ENCODE peak calls at places on chromosomes 6 and 20, in eight cellular contexts. T, A, H, Z, M, Y, U and B are unnamed samples.

GRCh38 chr20:21640556-21640955 is 64.9 kb upstream of the PAX1 start:
- DNase-seq in Z (peak; percentile 61), A (no peak), M (peak; percentile 69), Y (no peak), H (no peak), T (peak; percentile 52), U (no peak), B (no peak)

GRCh38 chr6:52964318-52964717 is 30.8 kb downstream of the GSTA4 start:
- DNase-seq in H (no peak), Y (no peak), U (no peak), Z (no peak), T (no peak), A (no peak), M (no peak), B (no peak)

GRCh38 chr6:21375206-21375605 is 218.3 kb upstream of the SOX4 start:
- DNase-seq in M (no peak), T (no peak), U (no peak), H (no peak), A (no peak), Z (no peak), Y (no peak), B (no peak)

GRCh38 chr6:50927816-50928215 is 109.1 kb downstream of the TFAP2B start:
- DNase-seq in H (no peak), M (no peak), U (no peak), Y (peak; percentile 52), A (no peak), Z (no peak), T (no peak), B (no peak)

GRCh38 chr6:119096683-119097310 is 18.3 kb upstream of the FAM184A start:
- DNase-seq in Z (no peak), A (peak; percentile 61), H (peak; percentile 89), T (peak; percentile 44), U (peak; percentile 77), M (no peak), Y (peak; percentile 34), B (peak; percentile 90)

GRCh38 chr20:23585808-23586734 is 17.8 kb upstream of the CST9L start:
- DNase-seq in Y (no peak), A (no peak), Z (peak; percentile 37), U (no peak), T (peak; percentile 34), H (no peak), M (no peak), B (no peak)

GRCh38 chr20:44450279-44450937 is 25.3 kb upstream of the TTPAL start:
- DNase-seq in U (no peak), H (no peak), T (no peak), M (no peak), Z (no peak), A (peak; percentile 58), Y (no peak), B (no peak)

GRCh38 chr6:27294409-27294808 is 17.7 kb downstream of the POM121L2 start:
- DNase-seq in Y (no peak), A (no peak), M (no peak), T (no peak), H (no peak), Z (no peak), U (no peak), B (no peak)

GRCh38 chr6:33957391-33958207 is 153.8 kb upstream of the MLN start:
- DNase-seq in Z (no peak), M (no peak), T (no peak), H (no peak), A (no peak), U (no peak), Y (no peak), B (no peak)

GRCh38 chr6:20692023-20692422 is 157.8 kb downstream of the CDKAL1 start:
- DNase-seq in A (peak; percentile 56), Z (no peak), M (no peak), Y (no peak), U (no peak), T (no peak), H (no peak), B (no peak)

GRCh38 chr20:22503577-22503976 is 80.8 kb downstream of the FOXA2 start:
- DNase-seq in Y (no peak), A (no peak), Z (no peak), M (no peak), U (no peak), T (no peak), H (no peak), B (no peak)

GRCh38 chr6:37501632-37502466 is 2.2 kb upstream of the CCDC167 start:
- DNase-seq in M (no peak), U (no peak), Z (no peak), H (no peak), A (no peak), Y (no peak), T (no peak), B (no peak)

GRCh38 chr20:41616228-41616627 is 1.9 kb downstream of the CHD6 start:
- DNase-seq in T (no peak), H (no peak), Y (no peak), A (peak; percentile 31), Z (no peak), U (no peak), M (no peak), B (no peak)

GRCh38 chr20:51594206-51594998 is 51.9 kb upstream of the NFATC2 start:
- DNase-seq in H (no peak), Y (no peak), A (no peak), T (no peak), Z (no peak), U (no peak), M (no peak), B (peak; percentile 33)

DNA sequence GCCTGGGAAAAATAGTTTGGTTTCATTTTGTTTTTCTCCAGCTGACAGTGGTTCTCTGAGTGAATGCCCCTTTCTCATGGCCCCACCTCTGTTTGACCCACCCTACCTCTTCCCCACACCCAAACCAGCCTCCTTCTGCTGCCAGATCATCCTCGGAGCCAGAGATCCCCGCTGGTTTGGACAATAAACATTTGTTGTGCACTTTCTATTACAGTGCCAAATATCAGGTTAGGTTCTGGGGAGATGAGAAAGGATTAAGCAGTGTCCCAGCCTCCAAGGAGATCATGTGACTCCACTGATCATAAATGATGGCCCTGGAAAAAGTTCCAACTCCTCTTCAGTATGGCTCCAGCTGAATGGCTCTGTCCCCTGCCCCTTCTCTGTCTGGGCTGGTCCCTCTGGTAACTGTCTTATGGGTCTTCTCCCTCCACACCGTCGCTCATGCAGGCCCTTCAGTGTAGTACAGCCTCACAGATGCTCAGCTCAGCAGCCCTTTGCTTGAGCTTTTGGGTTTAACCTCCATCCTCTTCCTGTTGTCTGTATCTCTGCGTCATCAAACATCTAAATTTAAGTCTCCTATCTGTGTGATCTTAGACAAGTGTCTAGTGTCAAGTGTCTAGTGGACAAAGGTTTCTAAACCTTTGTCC is 17.1 kb upstream of the SERPINB1 start:
- DNase-seq in Z (no peak), M (no peak), T (no peak), H (no peak), U (no peak), Y (no peak), A (no peak), B (no peak)
- H3K9me3 ChIP-seq in Z (no peaks in the 10 kb centered on the region), M (no peaks in the 10 kb centered on the region), T (no peaks in the 10 kb centered on the region), H (no peaks in the 10 kb centered on the region), U (no peaks in the 10 kb centered on the region), Y (no peaks in the 10 kb centered on the region), A (no peaks in the 10 kb centered on the region), B (no peaks in the 10 kb centered on the region)

GRCh38 chr20:50295762-50296449 is 105.3 kb downstream of the CEBPB start:
- DNase-seq in U (peak; percentile 65), T (no peak), M (no peak), H (peak; percentile 72), Y (no peak), A (no peak), Z (no peak), B (no peak)

GRCh38 chr20:50297498-50298348 is 107.1 kb downstream of the CEBPB start:
- DNase-seq in U (peak; percentile 51), T (no peak), H (peak; percentile 62), Y (no peak), A (no peak), M (no peak), Z (no peak), B (no peak)

GRCh38 chr20:50298554-50299324 is 108.1 kb downstream of the CEBPB start:
- DNase-seq in U (peak; percentile 17), M (no peak), Z (no peak), Y (no peak), H (peak; percentile 26), A (no peak), T (no peak), B (peak; percentile 50)

GRCh38 chr20:50295345-50295744 is 104.7 kb downstream of the CEBPB start:
- DNase-seq in T (no peak), H (no peak), A (no peak), Z (no peak), M (no peak), Y (no peak), U (no peak), B (no peak)

DNA sequence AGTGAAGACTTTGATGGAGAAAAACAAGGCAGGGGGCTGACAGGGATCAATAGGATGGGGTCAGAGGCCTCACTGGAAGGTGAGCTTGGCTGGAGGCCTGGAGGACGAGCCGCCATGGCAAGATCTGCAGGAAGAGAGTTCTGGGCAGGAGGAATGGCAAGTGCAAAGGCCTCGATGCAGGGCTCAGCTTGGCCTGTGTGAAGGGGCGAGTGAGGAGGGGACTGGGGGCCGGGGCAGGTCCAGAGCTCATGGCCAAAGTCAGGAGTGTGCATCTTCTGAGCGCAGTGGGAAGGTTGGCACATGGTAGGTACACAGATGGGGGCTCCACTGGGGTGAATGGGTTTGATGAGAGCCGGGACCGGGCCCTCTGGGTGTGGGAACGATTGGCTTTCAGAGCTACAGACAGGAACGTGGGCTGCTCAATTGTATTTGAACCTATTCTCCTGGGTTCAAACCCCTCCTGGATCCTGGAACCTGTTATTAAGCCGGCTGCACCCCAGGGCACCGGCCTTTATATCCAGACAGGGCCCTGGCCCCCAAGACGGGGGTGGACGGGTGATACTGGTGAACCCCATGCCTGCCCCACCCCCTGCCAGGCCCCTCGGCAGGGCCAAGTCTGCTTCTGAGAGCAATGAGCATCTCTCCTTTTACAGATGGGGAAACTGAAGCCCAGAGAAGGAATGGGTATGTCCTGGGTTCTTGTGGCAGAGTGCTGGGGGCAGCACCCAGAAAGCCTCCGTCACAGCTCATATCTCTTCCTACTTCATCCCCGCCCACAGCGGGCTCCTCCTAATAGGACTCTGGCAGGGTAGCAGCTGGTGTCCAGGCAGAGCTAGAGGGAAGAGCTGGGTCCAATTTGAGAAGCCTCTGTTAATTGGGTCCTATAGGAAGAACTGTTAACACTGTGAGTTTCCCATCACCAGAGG is 106.1 kb downstream of the CEBPB start:
- DNase-seq in H (peak; percentile 79), Y (no peak), M (no peak), A (peak; percentile 45), U (peak; percentile 52), T (no peak), Z (no peak), B (peak; percentile 76)
- H3K4me1 ChIP-seq in H (peaks cover 5% of the 10 kb centered on the region), Y (peaks cover 12% of the 10 kb centered on the region), M (no peaks in the 10 kb centered on the region), A (peaks cover 15% of the 10 kb centered on the region), U (peaks cover 23% of the 10 kb centered on the region), T (peaks cover 13% of the 10 kb centered on the region), Z (no peaks in the 10 kb centered on the region), B (peaks cover 19% of the 10 kb centered on the region)

GRCh38 chr6:168532070-168532469 is 91.1 kb downstream of the SMOC2 start:
- DNase-seq in Z (no peak), H (no peak), M (no peak), Y (no peak), T (no peak), A (no peak), U (no peak), B (no peak)
- H3K9me3 ChIP-seq in Z (no peaks in the 10 kb centered on the region), H (no peaks in the 10 kb centered on the region), M (no peaks in the 10 kb centered on the region), Y (no peaks in the 10 kb centered on the region), T (no peaks in the 10 kb centered on the region), A (no peaks in the 10 kb centered on the region), U (no peaks in the 10 kb centered on the region), B (no peaks in the 10 kb centered on the region)

DNA sequence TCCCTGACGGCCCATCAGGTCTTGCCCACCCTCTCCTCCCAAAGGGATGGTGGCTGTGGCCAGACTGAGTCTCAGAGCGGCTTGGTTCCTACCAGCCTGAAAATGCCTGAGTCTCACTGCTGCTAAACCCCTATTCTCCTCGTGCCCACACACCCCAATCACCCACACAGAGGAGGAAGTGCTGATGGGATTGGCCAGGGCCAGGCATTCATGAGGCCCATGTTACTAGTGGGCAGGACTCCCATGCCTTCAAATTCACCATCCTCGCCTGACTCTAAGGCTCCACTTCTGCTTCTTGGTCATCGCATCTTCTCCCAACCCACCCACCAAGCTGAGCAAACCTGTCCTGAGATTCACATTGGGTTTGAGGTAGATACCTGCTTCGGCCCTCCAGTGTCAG is 80.1 kb upstream of the CST7 start:
- DNase-seq in U (no peak), T (no peak), M (no peak), H (no peak), A (no peak), Z (no peak), Y (no peak), B (no peak)
- H3K4me1 ChIP-seq in U (no peaks in the 10 kb centered on the region), T (no peaks in the 10 kb centered on the region), M (no peaks in the 10 kb centered on the region), H (no peaks in the 10 kb centered on the region), A (no peaks in the 10 kb centered on the region), Z (no peaks in the 10 kb centered on the region), Y (no peaks in the 10 kb centered on the region), B (peaks cover 27% of the 10 kb centered on the region)